ENCODE peak calls at places on chromosomes 5 and 9, in nine cellular contexts. D is heart left ventricle; I is colonic mucosa; M is effector memory CD4-positive, alpha-beta T cell; S is thyroid gland; C is CD8-positive, alpha-beta memory T cell; W is gastrocnemius medialis; J is mammary epithelial cell; N is uterus. L is an unnamed sample.

GRCh38 chr9:78493166-78493742 is 196.3 kb downstream of the PSAT1 start:
- DNase-seq in D (no peak), I (no peak), M (no peak), S (no peak), C (no peak), W (no peak), J (no peak), N (no peak), L (no peak)

GRCh38 chr9:75168270-75169185 is 80.2 kb downstream of the OSTF1 start:
- DNase-seq in D (no peak), I (no peak), M (no peak), S (no peak), C (no peak), W (no peak), J (peak; percentile 26), N (no peak), L (no peak)

GRCh38 chr5:175796536-175797499 is 74.6 kb upstream of the CPLX2 start:
- DNase-seq in D (peak; percentile 82), I (peak; percentile 65), M (peak; percentile 54), S (peak; percentile 90), C (peak; percentile 54), W (peak; percentile 20), J (peak; percentile 79), N (no peak), L (peak; percentile 95)

GRCh38 chr5:41510176-41510831 is at the start of gene PLCXD3:
- DNase-seq in D (peak; percentile 56), I (peak; percentile 22), M (no peak), S (no peak), C (no peak), W (no peak), J (no peak), N (no peak), L (peak; percentile 29)

GRCh38 chr5:131230406-131230805 is 33.4 kb upstream of the CDC42SE2 start:
- DNase-seq in D (no peak), I (no peak), M (no peak), S (no peak), C (no peak), W (no peak), J (no peak), N (no peak), L (no peak)

GRCh38 chr5:73160239-73160671 is 12.7 kb upstream of the TMEM174 start:
- DNase-seq in D (no peak), I (no peak), M (no peak), S (no peak), C (no peak), W (no peak), J (no peak), N (no peak), L (no peak)

GRCh38 chr5:157379983-157380382 is 80.0 kb upstream of the NIPAL4 start:
- DNase-seq in D (no peak), I (no peak), M (no peak), S (no peak), C (no peak), W (no peak), J (no peak), N (no peak), L (no peak)

GRCh38 chr9:125126019-125126746 is 17.1 kb downstream of the SCAI start:
- DNase-seq in D (peak; percentile 76), I (peak; percentile 66), M (peak; percentile 71), S (peak; percentile 72), C (peak; percentile 64), W (peak; percentile 79), J (peak; percentile 90), N (peak; percentile 88), L (peak; percentile 84)

GRCh38 chr9:110912701-110913291 is 125.5 kb downstream of the LPAR1 start:
- DNase-seq in D (no peak), I (no peak), M (no peak), S (no peak), C (no peak), W (no peak), J (no peak), N (no peak), L (no peak)

GRCh38 chr5:142769251-142769792 is 855 bp upstream of the ARHGAP26 start:
- DNase-seq in D (no peak), I (peak; percentile 31), M (no peak), S (no peak), C (no peak), W (no peak), J (no peak), N (no peak), L (no peak)
- H3K27ac ChIP-seq in D (peak overlapping the region; percentile 75), I (peak overlapping the region; percentile 74), M (no peak overlapping the region), S (peak overlapping the region; percentile 86), C (no peak overlapping the region), W (peak overlapping the region; percentile 85), J (no peak overlapping the region), N (peak overlapping the region; percentile 75), L (peak overlapping the region; percentile 92)

DNA sequence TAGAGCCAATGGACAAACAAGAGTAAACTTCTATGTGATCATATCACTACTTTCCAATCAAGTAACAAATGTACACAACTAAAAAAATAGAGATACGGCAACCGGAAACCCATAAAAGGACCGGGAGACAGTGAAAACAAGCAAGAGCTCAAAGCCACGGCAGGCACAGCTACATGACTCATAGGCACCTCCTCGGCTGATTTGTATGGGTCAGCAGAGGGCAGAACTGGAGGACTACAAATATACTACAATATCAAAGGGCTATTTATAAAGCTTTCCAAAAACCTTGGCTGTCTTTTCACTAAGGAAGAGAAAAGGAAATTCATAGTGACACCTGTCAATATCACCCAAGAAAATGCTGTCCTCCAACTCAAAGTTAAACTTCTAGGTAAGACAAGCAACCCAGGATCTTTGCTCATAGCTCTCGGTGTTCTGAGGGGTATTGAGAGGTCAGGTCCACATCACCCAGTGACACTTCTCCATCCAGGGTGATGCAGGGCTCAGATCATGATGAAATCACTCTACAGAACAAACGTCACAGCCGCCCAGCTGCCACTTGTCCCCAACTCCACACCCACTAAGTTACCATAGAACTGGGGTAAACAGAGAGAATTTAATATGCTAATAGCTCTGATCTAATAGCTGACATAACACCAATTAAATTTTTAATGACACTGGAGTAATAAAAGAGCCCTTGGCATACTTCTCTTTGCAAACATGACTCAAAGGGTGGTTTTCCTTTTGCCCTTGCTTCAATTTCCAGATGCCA is 41.3 kb downstream of the PFDN1 start:
- DNase-seq in D (peak; percentile 70), I (peak; percentile 83), M (peak; percentile 41), S (peak; percentile 86), C (no peak), W (peak; percentile 85), J (peak; percentile 80), N (peak; percentile 87), L (no peak)
- H3K27ac ChIP-seq in D (peak overlapping the region; percentile 65), I (peak overlapping the region; percentile 67), M (peak overlapping the region; percentile 5), S (peak overlapping the region; percentile 61), C (no peak overlapping the region), W (peak overlapping the region; percentile 95), J (peak overlapping the region; percentile 99), N (peak overlapping the region; percentile 88), L (peak overlapping the region; percentile 70)

DNA sequence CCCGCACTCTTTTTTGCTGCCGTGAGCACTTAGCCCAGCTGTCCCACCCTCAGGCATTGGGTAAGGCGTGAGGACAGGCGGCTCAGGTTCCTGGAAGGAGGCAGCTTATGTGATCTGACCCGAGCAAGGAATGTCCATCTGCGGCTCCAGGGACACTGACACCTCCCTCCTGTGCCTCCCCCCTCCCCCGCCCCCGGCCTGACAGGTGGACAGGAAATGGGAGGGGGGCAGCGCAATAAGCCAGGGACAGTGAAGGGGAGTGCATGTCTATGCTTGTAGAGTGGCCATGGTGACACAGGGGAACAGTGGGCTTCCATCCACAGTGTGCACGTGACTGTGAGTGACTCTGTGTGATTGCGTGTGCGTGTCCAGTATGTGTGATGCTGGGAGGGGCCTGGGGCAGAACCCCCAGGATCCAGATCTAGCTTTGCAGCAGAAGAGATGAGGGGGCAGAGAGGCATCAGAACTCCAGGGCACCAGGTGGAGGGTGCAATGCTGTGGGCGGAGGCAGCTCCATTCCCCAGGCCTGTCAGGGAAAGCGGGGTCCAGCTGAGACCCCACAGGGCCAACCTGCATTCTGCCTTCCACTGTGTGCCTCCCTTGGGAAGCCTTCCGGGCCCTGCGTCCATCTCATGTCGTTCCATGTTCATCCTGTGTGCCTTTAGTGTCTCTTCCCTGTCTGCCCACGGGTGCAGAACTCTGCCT is 30.5 kb downstream of the CNTFR start:
- DNase-seq in D (no peak), I (no peak), M (no peak), S (no peak), C (no peak), W (peak; percentile 90), J (no peak), N (no peak), L (no peak)
- H3K27ac ChIP-seq in D (no peak overlapping the region), I (no peak overlapping the region), M (no peak overlapping the region), S (no peak overlapping the region), C (no peak overlapping the region), W (peak overlapping the region; percentile 93), J (no peak overlapping the region), N (no peak overlapping the region), L (no peak overlapping the region)

DNA sequence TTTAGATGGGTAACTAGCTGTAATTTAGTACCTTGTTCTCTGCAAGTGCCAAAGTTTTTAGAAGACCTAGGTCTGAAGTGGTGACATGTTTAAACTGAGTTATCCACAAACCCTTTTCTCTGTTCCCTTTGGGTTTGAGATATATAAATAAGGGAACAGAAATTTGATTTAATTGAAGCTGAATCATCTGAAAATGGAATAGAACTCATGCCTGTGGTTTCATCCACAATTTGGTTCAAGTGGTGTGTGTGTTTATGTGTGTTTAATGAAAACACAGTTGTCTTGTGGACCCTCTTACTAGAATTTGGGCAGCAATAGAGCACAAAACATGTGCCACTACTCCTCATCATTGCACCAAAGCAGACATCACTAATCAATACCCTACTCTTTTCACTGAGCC is 216.9 kb downstream of the GLIS3 start:
- DNase-seq in D (no peak), I (no peak), M (no peak), S (no peak), C (no peak), W (no peak), J (no peak), N (no peak), L (no peak)
- H3K27ac ChIP-seq in D (no peak overlapping the region), I (no peak overlapping the region), M (no peak overlapping the region), S (no peak overlapping the region), C (no peak overlapping the region), W (no peak overlapping the region), J (no peak overlapping the region), N (no peak overlapping the region), L (no peak overlapping the region)

DNA sequence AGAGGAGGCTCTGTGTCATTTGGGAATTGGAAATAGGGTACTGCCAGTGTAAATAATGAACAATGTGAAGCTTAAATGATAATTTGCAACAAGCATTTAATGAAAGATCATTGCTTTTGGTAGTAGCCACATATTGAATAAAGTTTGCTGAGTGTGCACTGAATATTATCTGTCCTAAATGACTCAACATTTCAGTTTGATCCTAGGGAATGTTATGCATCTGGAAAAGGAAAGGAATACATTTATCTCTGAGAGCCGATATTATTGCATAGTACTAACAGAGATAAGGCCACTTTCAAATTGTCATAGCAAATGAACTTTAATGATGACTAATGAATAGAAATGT is 8.7 kb upstream of the ELL2 start:
- DNase-seq in D (no peak), I (no peak), M (no peak), S (no peak), C (no peak), W (no peak), J (no peak), N (no peak), L (no peak)
- H3K27ac ChIP-seq in D (no peak overlapping the region), I (no peak overlapping the region), M (no peak overlapping the region), S (no peak overlapping the region), C (no peak overlapping the region), W (no peak overlapping the region), J (no peak overlapping the region), N (no peak overlapping the region), L (no peak overlapping the region)

L was measured in upper lobe of left lung.